ENCODE peak calls at places on chromosomes 13 and 19, in four cellular contexts. F is neuronal stem cell, V is right lobe of liver, E is left lung. K is an unnamed sample. For H3K4me1, H3K36me3 and H3K27me3, the result is how much of the 10 kb centered on the place peaks cover.

GRCh38 chr13:98054301-98054700 is 88.6 kb upstream of the FARP1 start:
- DNase-seq in F (no peak), V (no peak), E (no peak), K (no peak)

GRCh38 chr13:39565036-39565949 is 37.7 kb downstream of the LHFPL6 start:
- DNase-seq in F (no peak), V (no peak), E (no peak), K (peak)

GRCh38 chr13:48333976-48334375 is 30.4 kb downstream of the RB1 start:
- DNase-seq in F (no peak), V (no peak), E (no peak), K (no peak)

GRCh38 chr13:30787747-30788535 is 52.6 kb downstream of the ALOX5AP start:
- DNase-seq in F (no peak), V (no peak), E (no peak), K (no peak)

GRCh38 chr19:18863843-18864362 is 32.1 kb downstream of the CERS1 start:
- DNase-seq in F (no peak), V (no peak), E (peak), K (no peak)

GRCh38 chr13:26806891-26807290 is 46.3 kb upstream of the GPR12 start:
- DNase-seq in F (no peak), V (no peak), E (no peak), K (no peak)

GRCh38 chr13:30998548-30999140 is 66.2 kb downstream of the TEX26 start:
- DNase-seq in F (no peak), V (no peak), E (no peak), K (no peak)

GRCh38 chr13:68813397-68813796 is 1294.2 kb upstream of the ATXN8OS start:
- DNase-seq in F (no peak), V (no peak), E (no peak), K (no peak)

GRCh38 chr19:33758541-33759013 is 38.1 kb upstream of the KCTD15 start:
- DNase-seq in F (no peak), V (no peak), E (no peak), K (no peak)

GRCh38 chr19:30036154-30037129 is 94.4 kb downstream of the URI1 start:
- DNase-seq in F (no peak), V (no peak), E (no peak), K (no peak)

GRCh38 chr19:10379880-10380310 is 477 bp downstream of the TYK2 start:
- DNase-seq in F (no peak), V (no peak), E (no peak), K (no peak)

DNA sequence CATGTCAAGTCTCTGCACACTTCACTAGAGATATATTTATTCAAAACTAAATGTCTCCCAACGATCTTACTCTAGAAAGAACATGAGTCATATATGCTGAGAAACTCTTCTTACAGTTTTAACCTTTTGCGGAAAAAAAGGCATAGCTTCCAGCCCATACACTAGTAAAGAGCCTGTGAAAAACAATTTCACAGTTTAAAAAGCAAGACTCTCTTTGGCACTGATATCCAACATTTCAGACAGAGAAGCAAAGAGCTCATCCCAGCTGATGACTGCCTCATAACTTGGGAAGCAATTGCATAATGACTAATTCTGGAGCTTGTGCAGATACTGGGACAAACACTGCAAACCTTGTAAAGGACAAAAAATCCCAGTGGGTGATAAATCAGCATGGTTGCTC is 88.0 kb downstream of the ENOX1 start:
- DNase-seq in F (no peak), V (no peak), E (no peak), K (no peak)
- H3K4me1 ChIP-seq in F (under half), V (under half), E (under half), K (under half)

DNA sequence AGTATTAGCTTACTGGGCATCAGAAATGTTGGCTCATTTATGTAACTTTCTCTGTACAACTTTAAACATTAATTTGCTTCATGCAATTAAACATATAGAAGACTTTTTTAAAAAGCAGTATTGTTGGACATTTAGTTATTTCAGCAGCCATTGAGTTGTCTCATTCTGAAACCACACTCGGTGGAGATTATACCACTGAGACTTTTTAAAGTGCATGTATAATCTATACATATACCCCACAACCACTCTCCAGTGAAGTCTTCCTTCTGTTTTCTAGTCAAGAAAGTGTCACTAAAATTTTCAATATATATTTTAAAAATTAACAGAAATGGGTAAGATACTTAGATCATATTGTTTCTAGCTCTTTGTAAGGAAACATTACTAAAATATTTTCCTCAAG is 15.5 kb downstream of the SETDB2 start:
- DNase-seq in F (no peak), V (no peak), E (no peak), K (no peak)
- H3K36me3 ChIP-seq in F (under half), V (under half), E (under half), K (under half)

DNA sequence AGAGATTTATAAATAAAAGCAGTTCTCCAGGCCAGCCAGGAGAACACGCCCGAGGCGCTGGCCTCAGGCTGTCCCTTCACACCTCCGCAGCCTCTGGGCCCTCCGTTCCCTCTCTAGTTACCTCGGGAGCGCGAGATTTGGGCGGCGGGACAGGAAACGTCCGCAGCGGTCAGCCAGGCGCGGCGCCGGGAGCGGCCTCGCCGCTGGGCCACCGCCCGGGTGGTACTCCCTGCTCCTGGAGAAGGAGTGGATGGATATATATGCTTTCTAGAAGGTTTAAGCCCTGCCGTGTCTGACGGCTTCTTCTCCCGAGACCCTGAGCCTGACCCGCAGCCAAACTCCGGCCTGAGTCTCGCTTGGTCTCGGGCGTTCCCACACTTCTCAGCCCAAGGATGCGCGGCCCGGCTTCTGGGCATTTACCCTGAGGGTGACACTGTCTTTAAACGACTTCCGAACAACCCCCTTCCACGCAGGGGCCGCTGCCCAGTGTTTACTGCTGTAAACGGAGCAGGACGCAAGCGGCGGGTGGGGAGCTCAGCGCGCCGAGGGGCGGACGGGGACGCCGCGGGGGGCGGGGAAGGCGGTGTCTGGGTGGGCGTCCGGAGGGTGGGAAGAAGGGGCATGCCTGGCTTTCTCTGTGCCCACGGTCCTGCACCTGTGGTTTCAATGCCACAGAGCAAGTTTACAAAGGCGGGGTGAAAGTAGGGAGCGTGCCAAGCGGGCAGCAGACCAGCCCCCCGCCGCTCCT is 2.0 kb upstream of the ZIC2 start:
- DNase-seq in F (no peak), V (no peak), E (no peak), K (no peak)
- H3K27me3 ChIP-seq in F (under half), V (under half), E (half or more), K (under half)

GRCh38 chr13:114141261-114141996 is 9.0 kb upstream of the RASA3 start:
- DNase-seq in F (no peak), V (peak), E (no peak), K (no peak)
- H3K4me1 ChIP-seq in F (under half), V (under half), E (under half), K (under half)

GRCh38 chr13:77079902-77080413 is 53.0 kb upstream of the FBXL3 start:
- DNase-seq in F (no peak), V (no peak), E (no peak), K (no peak)
- H3K36me3 ChIP-seq in F (half or more), V (under half), E (half or more), K (under half)

GRCh38 chr19:3105641-3106508 is 11.7 kb downstream of the GNA11 start:
- DNase-seq in F (no peak), V (no peak), E (peak), K (no peak)
- H3K27me3 ChIP-seq in F (under half), V (under half), E (under half), K (under half)

DNA sequence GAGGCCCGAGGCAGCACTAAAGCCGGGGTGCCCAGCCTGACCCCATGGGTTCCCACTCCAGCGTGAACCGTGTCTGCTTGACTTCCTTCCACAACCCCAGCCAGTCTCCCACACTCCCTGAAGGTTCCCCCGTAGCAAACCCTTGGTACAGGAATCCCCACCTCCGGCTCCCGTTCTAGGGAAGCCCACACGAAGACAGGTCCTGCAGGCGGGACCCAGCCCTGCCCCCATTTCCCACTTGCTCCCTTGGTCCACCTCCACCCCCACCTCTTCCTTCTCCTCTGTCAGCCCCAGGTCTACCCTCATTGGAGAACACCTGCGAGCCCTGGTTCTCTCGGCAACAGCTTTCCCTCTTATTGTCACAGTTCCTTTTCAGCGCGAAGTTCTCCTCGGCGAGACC is 23.9 kb downstream of the C19orf81 start:
- DNase-seq in F (no peak), V (no peak), E (no peak), K (no peak)
- H3K4me1 ChIP-seq in F (under half), V (under half), E (under half), K (under half)

GRCh38 chr19:47490031-47490430 is 6.0 kb upstream of the KPTN start:
- DNase-seq in F (no peak), V (no peak), E (peak), K (no peak)

GRCh38 chr19:47489072-47489914 is 5.3 kb upstream of the KPTN start:
- DNase-seq in F (no peak), V (no peak), E (peak), K (no peak)

GRCh38 chr19:47492137-47492533 is 8.1 kb upstream of the KPTN start:
- DNase-seq in F (no peak), V (no peak), E (peak), K (no peak)

GRCh38 chr19:47491358-47492136 is 7.5 kb upstream of the KPTN start:
- DNase-seq in F (no peak), V (no peak), E (peak), K (no peak)

DNA sequence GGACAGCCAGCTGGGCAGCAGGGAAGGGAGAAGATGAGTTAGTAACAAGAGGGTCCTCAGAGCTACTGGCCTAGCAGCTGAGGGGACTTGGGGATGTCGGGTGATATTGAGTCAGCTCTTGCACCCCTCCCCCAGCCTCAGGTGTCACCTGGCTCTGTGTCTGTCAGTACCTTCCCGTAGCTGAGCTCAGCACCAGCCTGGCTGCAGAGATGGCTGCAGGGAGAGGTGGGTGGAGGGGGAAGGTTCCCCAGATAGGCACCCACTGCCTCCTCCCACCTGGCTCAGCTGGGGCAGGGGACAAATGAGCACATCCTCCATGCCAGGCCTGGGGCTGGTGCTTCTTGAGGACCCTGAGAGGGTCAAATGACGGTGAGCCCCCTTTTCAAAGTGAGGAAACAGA is 6.8 kb upstream of the KPTN start:
- DNase-seq in F (no peak), V (no peak), E (peak), K (no peak)
- H3K36me3 ChIP-seq in F (half or more), V (under half), E (half or more), K (under half)

DNA sequence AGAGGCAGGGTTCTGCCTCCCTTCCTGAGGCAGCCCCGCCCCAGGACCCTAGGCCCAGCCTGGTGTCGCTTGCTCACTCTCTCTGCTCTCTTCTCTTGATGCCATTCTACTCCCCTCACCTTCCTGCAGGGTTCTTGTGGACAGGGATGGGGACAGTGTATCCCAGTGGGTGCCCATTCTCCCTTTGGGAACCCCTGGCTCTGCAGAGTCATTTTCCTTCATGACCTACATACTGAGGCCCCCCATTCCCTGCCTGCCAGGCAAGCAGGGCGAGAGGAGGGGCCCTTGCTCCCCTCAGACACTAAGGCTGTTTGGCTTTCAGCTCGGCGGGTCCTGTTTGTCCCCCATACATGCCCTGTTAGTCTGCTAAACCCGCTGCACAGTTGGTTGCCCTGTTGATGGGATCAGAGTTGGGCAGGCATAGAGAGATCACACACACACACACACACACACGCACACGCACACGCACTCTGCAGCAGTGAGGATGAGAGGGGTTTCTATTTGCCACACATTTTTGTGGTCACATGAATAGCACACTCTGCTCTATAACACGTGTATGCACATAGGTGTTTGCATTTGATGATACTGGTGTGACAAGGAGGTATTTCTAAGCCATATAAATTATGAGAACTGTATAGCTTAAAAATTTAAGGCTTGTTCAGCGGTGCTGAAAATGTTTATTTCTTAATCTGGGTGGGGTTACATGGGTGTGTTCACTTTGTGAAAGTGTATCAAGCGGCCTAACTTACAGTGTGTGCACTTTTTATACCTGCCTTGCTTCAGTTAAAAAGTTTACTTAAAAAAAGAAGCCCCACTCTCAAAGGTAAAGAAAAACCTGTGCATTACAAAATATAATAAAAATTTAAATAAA is 20.3 kb downstream of the NFIX start:
- DNase-seq in F (no peak), V (no peak), E (peak), K (no peak)
- H3K27me3 ChIP-seq in F (half or more), V (under half), E (under half), K (half or more)